ENCODE peak calls at places on chromosomes 7 and 10, in nine cellular contexts. One of them, this sample, is unnamed. For H3K27me3 and H3K4me1, the result is how much of the 10 kb centered on the place peaks cover.

GRCh38 chr7:40437498-40437897 is 302.7 kb downstream of the SUGCT start:
- DNase-seq in prostate gland: no peak
- DNase-seq in heart left ventricle: no peak
- DNase-seq in ovary: no peak
- DNase-seq in adrenal gland: no peak
- DNase-seq in HCT116: peak
- DNase-seq in body of pancreas: no peak
- DNase-seq in transverse colon: no peak
- DNase-seq in right lobe of liver: no peak
- DNase-seq in this sample: no peak

GRCh38 chr7:100369105-100369504 is 4.2 kb upstream of the PILRA start:
- DNase-seq in prostate gland: no peak
- DNase-seq in heart left ventricle: peak
- DNase-seq in ovary: no peak
- DNase-seq in adrenal gland: peak
- DNase-seq in HCT116: no peak
- DNase-seq in body of pancreas: peak
- DNase-seq in transverse colon: peak
- DNase-seq in right lobe of liver: no peak
- DNase-seq in this sample: peak

GRCh38 chr10:72257051-72257892 is 16.5 kb upstream of the DDIT4 start:
- DNase-seq in prostate gland: no peak
- DNase-seq in heart left ventricle: peak
- DNase-seq in ovary: no peak
- DNase-seq in adrenal gland: no peak
- DNase-seq in HCT116: no peak
- DNase-seq in body of pancreas: no peak
- DNase-seq in transverse colon: peak
- DNase-seq in right lobe of liver: no peak
- DNase-seq in this sample: no peak

GRCh38 chr10:78360284-78360683 is 326.6 kb downstream of the RPS24 start:
- DNase-seq in prostate gland: no peak
- DNase-seq in heart left ventricle: no peak
- DNase-seq in ovary: no peak
- DNase-seq in adrenal gland: no peak
- DNase-seq in HCT116: no peak
- DNase-seq in body of pancreas: no peak
- DNase-seq in transverse colon: no peak
- DNase-seq in right lobe of liver: no peak
- DNase-seq in this sample: no peak

GRCh38 chr7:119175916-119176627 is 951.6 kb downstream of the ANKRD7 start:
- DNase-seq in prostate gland: peak
- DNase-seq in heart left ventricle: no peak
- DNase-seq in ovary: no peak
- DNase-seq in adrenal gland: peak
- DNase-seq in HCT116: peak
- DNase-seq in body of pancreas: peak
- DNase-seq in transverse colon: no peak
- DNase-seq in right lobe of liver: no peak
- DNase-seq in this sample: peak

GRCh38 chr7:98836811-98837631 is 32.8 kb downstream of the TMEM130 start:
- DNase-seq in prostate gland: no peak
- DNase-seq in heart left ventricle: peak
- DNase-seq in ovary: no peak
- DNase-seq in adrenal gland: peak
- DNase-seq in HCT116: peak
- DNase-seq in body of pancreas: peak
- DNase-seq in transverse colon: peak
- DNase-seq in right lobe of liver: no peak
- DNase-seq in this sample: no peak

GRCh38 chr10:86403183-86403797 is 36.7 kb upstream of the GRID1 start:
- DNase-seq in prostate gland: no peak
- DNase-seq in heart left ventricle: no peak
- DNase-seq in ovary: no peak
- DNase-seq in adrenal gland: peak
- DNase-seq in HCT116: no peak
- DNase-seq in body of pancreas: peak
- DNase-seq in transverse colon: no peak
- DNase-seq in right lobe of liver: no peak
- DNase-seq in this sample: no peak

GRCh38 chr7:79507161-79507560 is 53.7 kb upstream of the MAGI2 start:
- DNase-seq in prostate gland: no peak
- DNase-seq in heart left ventricle: no peak
- DNase-seq in ovary: no peak
- DNase-seq in adrenal gland: no peak
- DNase-seq in HCT116: no peak
- DNase-seq in body of pancreas: no peak
- DNase-seq in transverse colon: no peak
- DNase-seq in right lobe of liver: no peak
- DNase-seq in this sample: no peak

GRCh38 chr7:128938524-128939074 is 872 bp downstream of the IRF5 start:
- DNase-seq in prostate gland: no peak
- DNase-seq in heart left ventricle: no peak
- DNase-seq in ovary: no peak
- DNase-seq in adrenal gland: no peak
- DNase-seq in HCT116: no peak
- DNase-seq in body of pancreas: no peak
- DNase-seq in transverse colon: peak
- DNase-seq in right lobe of liver: no peak
- DNase-seq in this sample: no peak

GRCh38 chr7:139950881-139951525 is 111.7 kb downstream of the PARP12 start:
- DNase-seq in prostate gland: peak
- DNase-seq in heart left ventricle: no peak
- DNase-seq in ovary: no peak
- DNase-seq in adrenal gland: no peak
- DNase-seq in HCT116: no peak
- DNase-seq in body of pancreas: no peak
- DNase-seq in transverse colon: no peak
- DNase-seq in right lobe of liver: no peak
- DNase-seq in this sample: no peak

GRCh38 chr10:25758041-25758457 is 176.0 kb upstream of the MYO3A start:
- DNase-seq in prostate gland: no peak
- DNase-seq in heart left ventricle: no peak
- DNase-seq in ovary: no peak
- DNase-seq in adrenal gland: peak
- DNase-seq in HCT116: peak
- DNase-seq in body of pancreas: peak
- DNase-seq in transverse colon: no peak
- DNase-seq in right lobe of liver: no peak
- DNase-seq in this sample: no peak

GRCh38 chr7:74174606-74175082 is 488 bp downstream of the EIF4H start:
- DNase-seq in prostate gland: peak
- DNase-seq in heart left ventricle: peak
- DNase-seq in ovary: peak
- DNase-seq in adrenal gland: peak
- DNase-seq in HCT116: no peak
- DNase-seq in body of pancreas: peak
- DNase-seq in transverse colon: peak
- DNase-seq in right lobe of liver: peak
- DNase-seq in this sample: no peak

GRCh38 chr10:84837041-84837766 is 508.8 kb downstream of the CCSER2 start:
- DNase-seq in prostate gland: no peak
- DNase-seq in heart left ventricle: peak
- DNase-seq in ovary: no peak
- DNase-seq in adrenal gland: no peak
- DNase-seq in HCT116: no peak
- DNase-seq in body of pancreas: no peak
- DNase-seq in transverse colon: no peak
- DNase-seq in right lobe of liver: no peak
- DNase-seq in this sample: no peak

GRCh38 chr7:79820387-79820786 is 314.2 kb upstream of the GNAI1 start:
- DNase-seq in prostate gland: no peak
- DNase-seq in heart left ventricle: peak
- DNase-seq in ovary: peak
- DNase-seq in adrenal gland: peak
- DNase-seq in HCT116: no peak
- DNase-seq in body of pancreas: peak
- DNase-seq in transverse colon: peak
- DNase-seq in right lobe of liver: no peak
- DNase-seq in this sample: no peak

GRCh38 chr10:18261063-18261462 is 120.8 kb downstream of the CACNB2 start:
- DNase-seq in prostate gland: no peak
- DNase-seq in heart left ventricle: no peak
- DNase-seq in ovary: no peak
- DNase-seq in adrenal gland: no peak
- DNase-seq in HCT116: no peak
- DNase-seq in body of pancreas: peak
- DNase-seq in transverse colon: no peak
- DNase-seq in right lobe of liver: no peak
- DNase-seq in this sample: no peak

GRCh38 chr10:6187278-6187677 is 15.5 kb upstream of the PFKFB3 start:
- DNase-seq in prostate gland: no peak
- DNase-seq in heart left ventricle: no peak
- DNase-seq in ovary: no peak
- DNase-seq in adrenal gland: no peak
- DNase-seq in HCT116: no peak
- DNase-seq in body of pancreas: no peak
- DNase-seq in transverse colon: no peak
- DNase-seq in right lobe of liver: no peak
- DNase-seq in this sample: no peak

GRCh38 chr10:122499491-122499941 is 38.2 kb downstream of the HTRA1 start:
- DNase-seq in prostate gland: no peak
- DNase-seq in heart left ventricle: no peak
- DNase-seq in ovary: peak
- DNase-seq in adrenal gland: no peak
- DNase-seq in HCT116: no peak
- DNase-seq in body of pancreas: no peak
- DNase-seq in transverse colon: peak
- DNase-seq in right lobe of liver: no peak
- DNase-seq in this sample: peak

GRCh38 chr7:101880536-101881443 is 63.4 kb downstream of the CUX1 start:
- DNase-seq in prostate gland: peak
- DNase-seq in heart left ventricle: no peak
- DNase-seq in ovary: no peak
- DNase-seq in adrenal gland: no peak
- DNase-seq in HCT116: no peak
- DNase-seq in body of pancreas: peak
- DNase-seq in transverse colon: no peak
- DNase-seq in right lobe of liver: no peak
- DNase-seq in this sample: no peak

GRCh38 chr7:17406756-17407155 is 108.3 kb downstream of the AHR start:
- DNase-seq in prostate gland: no peak
- DNase-seq in heart left ventricle: no peak
- DNase-seq in ovary: no peak
- DNase-seq in adrenal gland: peak
- DNase-seq in HCT116: no peak
- DNase-seq in body of pancreas: no peak
- DNase-seq in transverse colon: no peak
- DNase-seq in right lobe of liver: no peak
- DNase-seq in this sample: no peak

GRCh38 chr10:51789903-51790302 is 90.5 kb upstream of the CSTF2T start:
- DNase-seq in prostate gland: no peak
- DNase-seq in heart left ventricle: no peak
- DNase-seq in ovary: no peak
- DNase-seq in adrenal gland: no peak
- DNase-seq in HCT116: no peak
- DNase-seq in body of pancreas: no peak
- DNase-seq in transverse colon: no peak
- DNase-seq in right lobe of liver: no peak
- DNase-seq in this sample: no peak

GRCh38 chr10:78972160-78972946 is 96.4 kb upstream of the ZMIZ1 start:
- DNase-seq in prostate gland: peak
- DNase-seq in heart left ventricle: peak
- DNase-seq in ovary: peak
- DNase-seq in adrenal gland: peak
- DNase-seq in HCT116: peak
- DNase-seq in body of pancreas: peak
- DNase-seq in transverse colon: peak
- DNase-seq in right lobe of liver: peak
- DNase-seq in this sample: peak

GRCh38 chr7:134355925-134356324 is 39.2 kb upstream of the SLC35B4 start:
- DNase-seq in prostate gland: peak
- DNase-seq in heart left ventricle: no peak
- DNase-seq in ovary: no peak
- DNase-seq in adrenal gland: peak
- DNase-seq in HCT116: no peak
- DNase-seq in body of pancreas: peak
- DNase-seq in transverse colon: no peak
- DNase-seq in right lobe of liver: peak
- DNase-seq in this sample: no peak

GRCh38 chr10:127908106-127908957 is 1.4 kb downstream of the PTPRE start:
- DNase-seq in prostate gland: no peak
- DNase-seq in heart left ventricle: no peak
- DNase-seq in ovary: no peak
- DNase-seq in adrenal gland: peak
- DNase-seq in HCT116: peak
- DNase-seq in body of pancreas: no peak
- DNase-seq in transverse colon: no peak
- DNase-seq in right lobe of liver: no peak
- DNase-seq in this sample: no peak

GRCh38 chr7:155489862-155490696 is 32.1 kb downstream of the EN2 start:
- DNase-seq in prostate gland: no peak
- DNase-seq in heart left ventricle: no peak
- DNase-seq in ovary: no peak
- DNase-seq in adrenal gland: no peak
- DNase-seq in HCT116: no peak
- DNase-seq in body of pancreas: no peak
- DNase-seq in transverse colon: peak
- DNase-seq in right lobe of liver: no peak
- DNase-seq in this sample: no peak
- H3K27me3 ChIP-seq in prostate gland: under half
- H3K27me3 ChIP-seq in heart left ventricle: under half
- H3K27me3 ChIP-seq in ovary: under half
- H3K27me3 ChIP-seq in adrenal gland: under half
- H3K27me3 ChIP-seq in HCT116: under half
- H3K27me3 ChIP-seq in body of pancreas: under half
- H3K27me3 ChIP-seq in transverse colon: half or more
- H3K27me3 ChIP-seq in right lobe of liver: under half
- H3K27me3 ChIP-seq in this sample: under half

GRCh38 chr10:88901206-88901605 is 21.2 kb downstream of the STAMBPL1 start:
- DNase-seq in prostate gland: no peak
- DNase-seq in heart left ventricle: no peak
- DNase-seq in ovary: no peak
- DNase-seq in adrenal gland: no peak
- DNase-seq in HCT116: no peak
- DNase-seq in body of pancreas: no peak
- DNase-seq in transverse colon: no peak
- DNase-seq in right lobe of liver: no peak
- DNase-seq in this sample: no peak
- H3K4me1 ChIP-seq in prostate gland: under half
- H3K4me1 ChIP-seq in heart left ventricle: under half
- H3K4me1 ChIP-seq in ovary: under half
- H3K4me1 ChIP-seq in adrenal gland: under half
- H3K4me1 ChIP-seq in HCT116: under half
- H3K4me1 ChIP-seq in body of pancreas: under half
- H3K4me1 ChIP-seq in transverse colon: half or more
- H3K4me1 ChIP-seq in right lobe of liver: under half
- H3K4me1 ChIP-seq in this sample: under half

GRCh38 chr10:31031666-31032514 is at the start of gene ZNF438:
- DNase-seq in prostate gland: peak
- DNase-seq in heart left ventricle: peak
- DNase-seq in ovary: peak
- DNase-seq in adrenal gland: peak
- DNase-seq in HCT116: peak
- DNase-seq in body of pancreas: peak
- DNase-seq in transverse colon: peak
- DNase-seq in right lobe of liver: peak
- DNase-seq in this sample: peak
- TF ChIP-seq POLR2A in prostate gland: peak
- TF ChIP-seq POLR2A in heart left ventricle: peak
- TF ChIP-seq POLR2A in ovary: peak
- TF ChIP-seq POLR2A in adrenal gland: peak
- TF ChIP-seq POLR2A in HCT116: peak
- TF ChIP-seq POLR2A in body of pancreas: peak
- TF ChIP-seq POLR2A in transverse colon: peak
- TF ChIP-seq POLR2A in right lobe of liver: peak
- TF ChIP-seq POLR2A in this sample: peak

GRCh38 chr7:2520131-2520807 is 695 bp downstream of the LFNG start:
- DNase-seq in prostate gland: no peak
- DNase-seq in heart left ventricle: no peak
- DNase-seq in ovary: no peak
- DNase-seq in adrenal gland: no peak
- DNase-seq in HCT116: no peak
- DNase-seq in body of pancreas: peak
- DNase-seq in transverse colon: peak
- DNase-seq in right lobe of liver: no peak
- DNase-seq in this sample: no peak
- H3K27me3 ChIP-seq in prostate gland: under half
- H3K27me3 ChIP-seq in heart left ventricle: under half
- H3K27me3 ChIP-seq in ovary: under half
- H3K27me3 ChIP-seq in adrenal gland: under half
- H3K27me3 ChIP-seq in HCT116: under half
- H3K27me3 ChIP-seq in body of pancreas: under half
- H3K27me3 ChIP-seq in transverse colon: under half
- H3K27me3 ChIP-seq in right lobe of liver: under half
- H3K27me3 ChIP-seq in this sample: under half

This sample was measured in tibial nerve.